ENCODE peak calls at places on chromosomes 12 and 14, in seven cellular contexts. One of them, this sample, is unnamed.

GRCh38 chr14:25351269-25351668 is 301.3 kb upstream of the STXBP6 start:
- DNase-seq in endothelial cell of umbilical vein: no peak
- DNase-seq in sigmoid colon: no peak
- DNase-seq in SK-N-SH: no peak
- DNase-seq in breast epithelium: no peak
- DNase-seq in spleen: no peak
- DNase-seq in HCT116: no peak
- DNase-seq in this sample: no peak

GRCh38 chr14:99884834-99885648 is 91.8 kb downstream of the EML1 start:
- DNase-seq in sigmoid colon: peak
- DNase-seq in breast epithelium: no peak
- DNase-seq in spleen: no peak
- DNase-seq in HCT116: peak
- DNase-seq in SK-N-SH: peak
- DNase-seq in endothelial cell of umbilical vein: peak
- DNase-seq in this sample: no peak

GRCh38 chr12:5505116-5505515 is 73.2 kb downstream of the NTF3 start:
- DNase-seq in HCT116: no peak
- DNase-seq in spleen: no peak
- DNase-seq in sigmoid colon: no peak
- DNase-seq in SK-N-SH: no peak
- DNase-seq in endothelial cell of umbilical vein: no peak
- DNase-seq in breast epithelium: no peak
- DNase-seq in this sample: peak

GRCh38 chr12:64103821-64104220 is 118.3 kb downstream of the KICS2 start:
- DNase-seq in SK-N-SH: no peak
- DNase-seq in HCT116: no peak
- DNase-seq in spleen: no peak
- DNase-seq in breast epithelium: no peak
- DNase-seq in sigmoid colon: no peak
- DNase-seq in endothelial cell of umbilical vein: no peak
- DNase-seq in this sample: no peak

GRCh38 chr14:80981156-80981555 is 25.7 kb downstream of the TSHR start:
- DNase-seq in breast epithelium: no peak
- DNase-seq in spleen: no peak
- DNase-seq in sigmoid colon: no peak
- DNase-seq in endothelial cell of umbilical vein: no peak
- DNase-seq in SK-N-SH: no peak
- DNase-seq in HCT116: no peak
- DNase-seq in this sample: no peak

GRCh38 chr12:54439521-54440255 is 20.6 kb upstream of the ITGA5 start:
- DNase-seq in sigmoid colon: no peak
- DNase-seq in spleen: no peak
- DNase-seq in breast epithelium: no peak
- DNase-seq in HCT116: peak
- DNase-seq in SK-N-SH: peak
- DNase-seq in endothelial cell of umbilical vein: peak
- DNase-seq in this sample: no peak

GRCh38 chr12:116338064-116338872 is 60.8 kb upstream of the MED13L start:
- DNase-seq in HCT116: no peak
- DNase-seq in sigmoid colon: no peak
- DNase-seq in breast epithelium: no peak
- DNase-seq in spleen: no peak
- DNase-seq in endothelial cell of umbilical vein: no peak
- DNase-seq in SK-N-SH: no peak
- DNase-seq in this sample: no peak

GRCh38 chr14:104550340-104550848 is 29.2 kb upstream of the C14orf180 start:
- DNase-seq in breast epithelium: no peak
- DNase-seq in HCT116: no peak
- DNase-seq in spleen: peak
- DNase-seq in endothelial cell of umbilical vein: no peak
- DNase-seq in SK-N-SH: peak
- DNase-seq in sigmoid colon: peak
- DNase-seq in this sample: no peak

GRCh38 chr14:99784508-99784907 is 8.7 kb upstream of the EML1 start:
- DNase-seq in HCT116: no peak
- DNase-seq in breast epithelium: no peak
- DNase-seq in SK-N-SH: no peak
- DNase-seq in endothelial cell of umbilical vein: no peak
- DNase-seq in sigmoid colon: no peak
- DNase-seq in spleen: no peak
- DNase-seq in this sample: no peak

GRCh38 chr12:57753938-57754337 is 965 bp upstream of the MARCHF9 start:
- DNase-seq in SK-N-SH: no peak
- DNase-seq in HCT116: no peak
- DNase-seq in spleen: no peak
- DNase-seq in breast epithelium: no peak
- DNase-seq in endothelial cell of umbilical vein: no peak
- DNase-seq in sigmoid colon: no peak
- DNase-seq in this sample: no peak

GRCh38 chr12:121949643-121950397 is 31.4 kb downstream of the CFAP251 start:
- DNase-seq in endothelial cell of umbilical vein: no peak
- DNase-seq in SK-N-SH: no peak
- DNase-seq in spleen: no peak
- DNase-seq in HCT116: no peak
- DNase-seq in sigmoid colon: no peak
- DNase-seq in breast epithelium: no peak
- DNase-seq in this sample: peak

GRCh38 chr12:121224591-121224990 is 14.7 kb downstream of the P2RX4 start:
- DNase-seq in HCT116: no peak
- DNase-seq in endothelial cell of umbilical vein: no peak
- DNase-seq in sigmoid colon: no peak
- DNase-seq in spleen: no peak
- DNase-seq in breast epithelium: no peak
- DNase-seq in SK-N-SH: peak
- DNase-seq in this sample: no peak

GRCh38 chr14:32826404-32827082 is 112.1 kb upstream of the NPAS3 start:
- DNase-seq in HCT116: no peak
- DNase-seq in spleen: no peak
- DNase-seq in SK-N-SH: peak
- DNase-seq in endothelial cell of umbilical vein: no peak
- DNase-seq in sigmoid colon: no peak
- DNase-seq in breast epithelium: no peak
- DNase-seq in this sample: no peak

GRCh38 chr14:90756755-90757345 is 59.4 kb downstream of the TTC7B start:
- DNase-seq in spleen: no peak
- DNase-seq in HCT116: no peak
- DNase-seq in sigmoid colon: no peak
- DNase-seq in SK-N-SH: no peak
- DNase-seq in breast epithelium: no peak
- DNase-seq in endothelial cell of umbilical vein: no peak
- DNase-seq in this sample: peak

GRCh38 chr14:104637546-104638003 is 33.0 kb upstream of the TMEM179 start:
- DNase-seq in endothelial cell of umbilical vein: no peak
- DNase-seq in spleen: no peak
- DNase-seq in SK-N-SH: no peak
- DNase-seq in breast epithelium: no peak
- DNase-seq in HCT116: no peak
- DNase-seq in sigmoid colon: no peak
- DNase-seq in this sample: no peak

GRCh38 chr12:7832059-7832696 is 40.5 kb downstream of the SLC2A14 start:
- DNase-seq in sigmoid colon: no peak
- DNase-seq in spleen: no peak
- DNase-seq in endothelial cell of umbilical vein: peak
- DNase-seq in SK-N-SH: peak
- DNase-seq in HCT116: peak
- DNase-seq in breast epithelium: no peak
- DNase-seq in this sample: no peak

GRCh38 chr12:124295431-124296058 is 652 bp downstream of the RFLNA start:
- DNase-seq in breast epithelium: no peak
- DNase-seq in SK-N-SH: peak
- DNase-seq in HCT116: no peak
- DNase-seq in sigmoid colon: no peak
- DNase-seq in spleen: peak
- DNase-seq in endothelial cell of umbilical vein: no peak
- DNase-seq in this sample: no peak

DNA sequence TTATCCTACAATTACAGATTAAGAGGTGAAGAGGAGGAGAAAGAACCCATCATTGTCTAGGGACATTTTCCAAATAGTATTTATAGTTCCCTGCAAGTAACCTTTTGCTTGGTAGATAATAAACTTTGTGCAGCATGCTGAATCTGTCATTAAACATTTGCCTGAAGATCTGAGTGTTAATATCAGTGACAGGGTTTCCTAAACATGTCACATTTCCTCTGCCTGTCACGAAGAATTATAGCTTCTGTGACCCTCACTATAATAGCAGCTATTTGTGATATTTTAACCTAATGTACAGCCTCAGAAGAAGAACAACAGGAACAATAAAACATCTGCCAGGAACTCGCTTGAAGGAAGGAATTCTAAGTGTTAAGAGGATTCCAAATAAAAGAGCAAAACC is 350.3 kb downstream of the GXYLT1 start:
- DNase-seq in endothelial cell of umbilical vein: peak
- DNase-seq in sigmoid colon: no peak
- DNase-seq in breast epithelium: no peak
- DNase-seq in spleen: no peak
- DNase-seq in HCT116: no peak
- DNase-seq in SK-N-SH: no peak
- DNase-seq in this sample: no peak
- H3K4me3 ChIP-seq in endothelial cell of umbilical vein: peak
- H3K4me3 ChIP-seq in sigmoid colon: no peak
- H3K4me3 ChIP-seq in breast epithelium: no peak
- H3K4me3 ChIP-seq in spleen: no peak
- H3K4me3 ChIP-seq in HCT116: no peak
- H3K4me3 ChIP-seq in SK-N-SH: no peak
- H3K4me3 ChIP-seq in this sample: no peak

GRCh38 chr12:111640498-111640897 is 41.4 kb upstream of the ATXN2 start:
- DNase-seq in breast epithelium: no peak
- DNase-seq in SK-N-SH: no peak
- DNase-seq in endothelial cell of umbilical vein: no peak
- DNase-seq in spleen: no peak
- DNase-seq in sigmoid colon: no peak
- DNase-seq in HCT116: no peak
- DNase-seq in this sample: no peak

GRCh38 chr12:111635524-111635923 is 36.4 kb upstream of the ATXN2 start:
- DNase-seq in sigmoid colon: no peak
- DNase-seq in spleen: peak
- DNase-seq in SK-N-SH: no peak
- DNase-seq in endothelial cell of umbilical vein: no peak
- DNase-seq in HCT116: no peak
- DNase-seq in breast epithelium: no peak
- DNase-seq in this sample: no peak

GRCh38 chr12:111638576-111638975 is 39.5 kb upstream of the ATXN2 start:
- DNase-seq in HCT116: no peak
- DNase-seq in endothelial cell of umbilical vein: no peak
- DNase-seq in spleen: no peak
- DNase-seq in breast epithelium: no peak
- DNase-seq in SK-N-SH: no peak
- DNase-seq in sigmoid colon: no peak
- DNase-seq in this sample: no peak

DNA sequence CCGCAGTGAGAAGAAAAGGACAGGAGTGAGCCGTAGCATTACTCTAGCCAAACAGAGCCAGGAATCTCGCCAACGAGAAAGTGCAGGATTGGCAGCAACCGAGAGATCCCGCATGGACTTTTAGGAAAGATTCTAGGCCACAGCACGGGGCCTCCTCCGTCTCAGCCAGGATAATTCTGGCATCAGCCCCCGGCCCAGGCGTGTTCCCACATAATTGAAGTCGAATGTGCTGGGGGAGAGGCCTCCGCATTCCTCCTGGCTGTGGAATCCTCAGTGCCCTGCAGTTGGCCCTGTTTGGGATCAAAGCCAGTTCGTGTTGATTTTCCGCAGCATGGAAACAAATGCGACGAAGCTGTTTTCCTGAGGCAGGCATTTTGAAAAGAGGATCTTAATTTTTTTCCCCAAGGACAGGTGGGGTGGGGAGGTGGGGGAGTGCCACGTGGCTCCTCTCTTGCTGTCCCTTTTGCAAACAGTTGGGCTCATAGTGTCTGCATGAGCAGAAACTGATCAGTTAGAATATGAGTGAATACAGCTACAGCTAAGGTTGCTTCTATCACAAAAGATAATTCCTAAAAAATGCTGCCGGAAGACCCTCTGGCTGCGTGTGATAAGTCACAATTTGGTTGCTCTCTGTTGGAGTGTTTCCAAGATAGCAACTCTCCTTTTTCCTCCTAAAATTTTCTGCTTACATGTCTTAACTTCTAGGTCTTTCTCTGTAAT is 37.3 kb upstream of the ATXN2 start:
- DNase-seq in sigmoid colon: peak
- DNase-seq in HCT116: no peak
- DNase-seq in breast epithelium: peak
- DNase-seq in SK-N-SH: peak
- DNase-seq in endothelial cell of umbilical vein: peak
- DNase-seq in spleen: peak
- DNase-seq in this sample: peak
- TF ChIP-seq POLR2AphosphoS5 in sigmoid colon: no peak
- TF ChIP-seq POLR2AphosphoS5 in HCT116: no peak
- TF ChIP-seq POLR2AphosphoS5 in breast epithelium: no peak
- TF ChIP-seq POLR2AphosphoS5 in SK-N-SH: no peak
- TF ChIP-seq POLR2AphosphoS5 in endothelial cell of umbilical vein: no peak
- TF ChIP-seq POLR2AphosphoS5 in spleen: peak
- TF ChIP-seq POLR2AphosphoS5 in this sample: no peak

DNA sequence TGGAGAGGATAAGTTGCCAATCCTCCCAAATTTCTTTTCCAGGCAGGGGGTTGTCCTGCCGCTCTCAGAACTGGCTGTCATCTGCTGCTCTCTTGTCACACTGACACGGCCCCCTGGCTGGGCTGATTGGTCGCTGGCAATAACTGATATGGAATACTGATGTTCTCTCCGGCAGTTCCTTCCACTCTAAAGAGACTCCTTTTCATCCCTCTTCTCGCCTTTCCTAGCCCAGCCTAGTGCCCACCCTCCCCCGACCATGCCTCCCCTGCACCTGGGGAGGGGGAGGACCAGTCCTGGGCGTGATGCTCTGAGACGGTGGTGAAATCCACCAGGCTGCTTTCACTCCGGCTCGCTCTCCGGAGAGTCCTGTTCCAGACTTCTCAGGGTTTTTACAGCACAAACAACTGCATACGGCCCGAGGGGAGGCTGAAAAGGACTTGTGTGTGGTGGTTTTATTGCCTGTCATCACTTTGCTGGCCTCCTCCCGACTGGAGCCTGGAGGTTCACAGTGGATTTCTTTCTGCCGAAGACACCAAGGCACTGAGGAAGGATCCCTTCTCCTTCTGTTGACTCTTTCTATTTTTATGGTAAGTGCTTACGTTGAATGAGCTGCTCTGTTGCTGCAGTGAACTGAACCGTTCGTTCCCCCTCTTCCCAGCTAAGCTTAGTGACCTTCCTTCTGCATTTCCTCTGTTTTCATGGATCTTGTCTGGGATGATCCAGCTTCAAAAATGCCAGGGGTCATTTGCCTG is at the start of gene ANO4:
- DNase-seq in spleen: no peak
- DNase-seq in SK-N-SH: peak
- DNase-seq in endothelial cell of umbilical vein: no peak
- DNase-seq in HCT116: no peak
- DNase-seq in sigmoid colon: no peak
- DNase-seq in breast epithelium: no peak
- DNase-seq in this sample: no peak
- H3K4me3 ChIP-seq in spleen: no peak
- H3K4me3 ChIP-seq in SK-N-SH: peak
- H3K4me3 ChIP-seq in endothelial cell of umbilical vein: no peak
- H3K4me3 ChIP-seq in HCT116: no peak
- H3K4me3 ChIP-seq in sigmoid colon: peak
- H3K4me3 ChIP-seq in breast epithelium: peak
- H3K4me3 ChIP-seq in this sample: no peak

GRCh38 chr12:132477009-132477702 is 12.8 kb upstream of the FBRSL1 start:
- DNase-seq in sigmoid colon: no peak
- DNase-seq in SK-N-SH: no peak
- DNase-seq in HCT116: no peak
- DNase-seq in endothelial cell of umbilical vein: no peak
- DNase-seq in spleen: no peak
- DNase-seq in breast epithelium: no peak
- DNase-seq in this sample: no peak
- TF ChIP-seq POLR2AphosphoS5 in sigmoid colon: no peak
- TF ChIP-seq POLR2AphosphoS5 in SK-N-SH: no peak
- TF ChIP-seq POLR2AphosphoS5 in HCT116: no peak
- TF ChIP-seq POLR2AphosphoS5 in endothelial cell of umbilical vein: no peak
- TF ChIP-seq POLR2AphosphoS5 in spleen: no peak
- TF ChIP-seq POLR2AphosphoS5 in breast epithelium: no peak
- TF ChIP-seq POLR2AphosphoS5 in this sample: no peak

This sample was measured in suprapubic skin.